ENCODE peak calls at places on chromosomes 13 and 19, in five cellular contexts. U, G, V, W and R are unnamed samples.

GRCh38 chr13:98279473-98280175 is 102.6 kb upstream of the RNF113B start:
- DNase-seq in U (no peak), G (no peak), V (no peak), W (no peak), R (peak)

GRCh38 chr19:29622191-29623070 is 16.3 kb downstream of the POP4 start:
- DNase-seq in U (no peak), G (no peak), V (no peak), W (no peak), R (peak)

GRCh38 chr19:3403489-3404323 is 37.3 kb downstream of the NFIC start:
- DNase-seq in U (peak), G (peak), V (peak), W (no peak), R (peak)

GRCh38 chr19:395467-395866 is 13.5 kb downstream of the C2CD4C start:
- DNase-seq in U (no peak), G (no peak), V (no peak), W (no peak), R (no peak)

GRCh38 chr19:6062274-6062673 is 48.0 kb downstream of the RFX2 start:
- DNase-seq in U (no peak), G (peak), V (peak), W (no peak), R (peak)

GRCh38 chr19:51108805-51109146 is 567 bp upstream of the CTU1 start:
- DNase-seq in U (no peak), G (no peak), V (no peak), W (no peak), R (no peak)

GRCh38 chr13:74687452-74688180 is 553.4 kb upstream of the KLF12 start:
- DNase-seq in U (no peak), G (no peak), V (no peak), W (no peak), R (no peak)

GRCh38 chr19:40542197-40542859 is 34.3 kb upstream of the SHKBP1 start:
- DNase-seq in U (peak), G (no peak), V (peak), W (no peak), R (no peak)

GRCh38 chr13:50909605-50910482 is at the start of gene RNASEH2B:
- DNase-seq in U (peak), G (peak), V (peak), W (peak), R (peak)

GRCh38 chr13:73274147-73274546 is 215.3 kb downstream of the KLF5 start:
- DNase-seq in U (no peak), G (no peak), V (no peak), W (no peak), R (no peak)

GRCh38 chr13:40518481-40518882 is 148.0 kb downstream of the FOXO1 start:
- DNase-seq in U (no peak), G (no peak), V (peak), W (no peak), R (peak)

GRCh38 chr13:107459430-107459829 is 755.9 kb downstream of the LIG4 start:
- DNase-seq in U (no peak), G (no peak), V (no peak), W (no peak), R (peak)

GRCh38 chr13:101514695-101515275 is 62.3 kb downstream of the ITGBL1 start:
- DNase-seq in U (peak), G (peak), V (peak), W (no peak), R (peak)

GRCh38 chr19:41769608-41770007 is 14.3 kb downstream of the CEACAM6 start:
- DNase-seq in U (no peak), G (no peak), V (no peak), W (no peak), R (no peak)

GRCh38 chr13:113532156-113532806 is 41.8 kb upstream of the DCUN1D2 start:
- DNase-seq in U (peak), G (no peak), V (no peak), W (no peak), R (no peak)

GRCh38 chr19:39408392-39409206 is 2.0 kb downstream of the ZFP36 start:
- DNase-seq in U (no peak), G (no peak), V (peak), W (no peak), R (no peak)

GRCh38 chr13:35768551-35768950 is 292.1 kb upstream of the MAB21L1 start:
- DNase-seq in U (no peak), G (no peak), V (no peak), W (no peak), R (no peak)

GRCh38 chr19:13920940-13921744 is 15.1 kb downstream of the CC2D1A start:
- DNase-seq in U (peak), G (no peak), V (no peak), W (no peak), R (peak)

GRCh38 chr13:76848596-76848995 is 37.6 kb downstream of the KCTD12 start:
- DNase-seq in U (no peak), G (peak), V (no peak), W (no peak), R (no peak)

GRCh38 chr13:110254751-110255553 is 52.0 kb downstream of the COL4A1 start:
- DNase-seq in U (no peak), G (no peak), V (no peak), W (no peak), R (no peak)

GRCh38 chr19:15115080-15115479 is 7.9 kb downstream of the SYDE1 start:
- DNase-seq in U (no peak), G (no peak), V (peak), W (no peak), R (no peak)

GRCh38 chr13:26618726-26619125 is 61.2 kb downstream of the WASF3 start:
- DNase-seq in U (no peak), G (no peak), V (no peak), W (no peak), R (no peak)

GRCh38 chr13:48265217-48265815 is 32.3 kb downstream of the ITM2B start:
- DNase-seq in U (no peak), G (no peak), V (no peak), W (no peak), R (no peak)

GRCh38 chr19:6501740-6502648 is at the start of gene TUBB4A:
- DNase-seq in U (peak), G (no peak), V (peak), W (no peak), R (no peak)